ENCODE peak calls at places on chromosome 21, in five cellular contexts. J is K562; O is astrocyte of the spinal cord; V is heart left ventricle; U is CD8-positive, alpha-beta memory T cell. E is an unnamed sample.

GRCh38 chr21:45224189-45224938 is 63.3 kb downstream of the POFUT2 start:
- DNase-seq in O (no peak), J (peak), U (peak), V (no peak), E (no peak)

GRCh38 chr21:17775431-17776126 is 43.6 kb downstream of the C21orf91 start:
- DNase-seq in J (no peak), V (no peak), U (peak), O (no peak), E (no peak)

GRCh38 chr21:35575280-35575915 is 484.9 kb downstream of the SETD4 start:
- DNase-seq in O (peak), U (no peak), V (no peak), J (no peak), E (no peak)

GRCh38 chr21:35324372-35325220 is 275.5 kb upstream of the RUNX1 start:
- DNase-seq in O (peak), U (no peak), J (no peak), V (no peak), E (peak)

GRCh38 chr21:34822957-34823356 is 154.2 kb downstream of the CLIC6 start:
- DNase-seq in O (peak), J (no peak), V (no peak), U (no peak), E (no peak)

GRCh38 chr21:45381865-45382697 is 22.9 kb upstream of the COL18A1 start:
- DNase-seq in J (no peak), V (peak), U (no peak), O (no peak), E (no peak)

GRCh38 chr21:35616090-35616489 is 444.2 kb downstream of the SETD4 start:
- DNase-seq in V (no peak), U (no peak), O (peak), J (no peak), E (peak)

GRCh38 chr21:37710555-37711293 is 205.5 kb downstream of the KCNJ6 start:
- DNase-seq in U (no peak), J (no peak), O (no peak), V (peak), E (peak)

GRCh38 chr21:44711327-44712202 is at the start of gene TSPEAR:
- DNase-seq in J (no peak), U (no peak), O (no peak), V (no peak), E (peak)

DNA sequence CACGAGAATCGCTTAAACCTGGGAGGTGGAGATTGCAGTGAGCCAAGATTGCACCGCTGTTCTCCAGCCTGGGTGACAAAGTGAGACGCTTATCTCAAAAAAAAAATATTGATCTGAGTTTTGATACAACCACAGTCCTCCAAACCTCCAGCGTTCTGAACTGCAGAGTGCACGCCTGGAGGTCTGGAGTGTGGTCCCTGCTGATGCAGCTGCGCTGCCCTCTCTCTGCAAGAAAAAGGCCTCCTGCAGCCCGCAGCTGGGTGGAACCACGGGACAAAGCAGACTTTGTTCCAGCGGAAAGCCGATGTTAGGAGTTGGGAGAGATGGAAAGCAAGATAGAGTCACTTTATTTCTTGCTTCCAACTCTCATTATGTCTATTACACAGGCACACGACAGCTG is 144.9 kb upstream of the SOD1 start:
- DNase-seq in O (peak), J (no peak), U (no peak), V (no peak), E (peak)
- H3K4me3 ChIP-seq in O (no peak), J (no peak), U (no peak), V (no peak), E (no peak)

GRCh38 chr21:39452207-39452964 is 616 bp downstream of the SH3BGR start:
- DNase-seq in V (no peak), U (no peak), O (peak), J (no peak), E (no peak)
- H3K4me3 ChIP-seq in V (peak), U (no peak), O (no peak), J (peak), E (peak)

DNA sequence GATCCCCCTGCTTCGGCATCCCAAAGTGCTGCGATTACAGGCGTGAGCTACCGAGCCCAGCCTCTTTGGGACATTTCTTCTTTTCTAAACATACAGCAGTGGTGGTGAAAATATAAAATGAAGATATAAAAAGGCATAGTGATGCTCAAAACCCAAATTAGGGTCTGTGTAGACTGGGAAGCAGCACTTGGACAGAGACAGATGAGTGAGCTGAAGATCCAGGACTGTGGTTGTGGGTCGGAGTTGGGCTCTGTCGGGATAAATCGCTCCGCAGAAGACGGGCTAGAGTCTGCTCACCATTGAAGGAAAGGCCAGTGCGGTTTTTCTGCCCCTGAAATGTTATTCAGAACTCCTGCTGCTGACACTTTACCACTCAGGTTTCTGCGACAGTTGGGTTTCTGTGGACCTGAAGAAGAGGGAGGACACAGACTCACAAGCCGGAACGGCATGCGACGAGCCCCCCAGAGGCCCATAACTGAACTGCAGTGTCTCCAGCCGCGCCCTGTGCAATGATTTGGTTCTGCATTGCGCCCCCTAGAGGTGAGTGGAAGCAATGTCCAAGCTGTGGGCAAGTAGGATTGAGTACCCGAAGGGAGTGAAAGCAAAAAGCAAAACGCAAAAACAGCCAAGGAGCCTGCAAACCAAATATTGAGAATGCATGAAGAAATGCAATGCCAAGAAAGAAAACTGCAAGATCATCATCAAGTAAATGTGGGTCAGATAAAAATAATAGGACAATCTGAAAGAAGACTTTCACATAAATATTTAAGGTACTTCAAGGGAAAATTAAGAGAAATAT is 66.6 kb downstream of the GABPA start:
- DNase-seq in V (peak), U (peak), O (peak), J (peak), E (peak)
- H3K4me3 ChIP-seq in V (no peak), U (no peak), O (no peak), J (no peak), E (no peak)

GRCh38 chr21:28554660-28555475 is 437.8 kb downstream of the LTN1 start:
- DNase-seq in O (peak), J (no peak), V (no peak), U (no peak), E (no peak)
- H3K4me3 ChIP-seq in O (no peak), J (no peak), V (no peak), U (no peak), E (no peak)

GRCh38 chr21:33360871-33361602 is 36.3 kb downstream of the IFNAR1 start:
- DNase-seq in J (peak), O (peak), U (peak), V (peak), E (peak)

GRCh38 chr21:33359446-33359845 is 34.7 kb downstream of the IFNAR1 start:
- DNase-seq in J (no peak), U (no peak), O (no peak), V (no peak), E (no peak)

GRCh38 chr21:33360281-33360680 is 35.5 kb downstream of the IFNAR1 start:
- DNase-seq in O (peak), J (no peak), U (no peak), V (no peak), E (peak)

GRCh38 chr21:33364830-33365229 is 38.4 kb upstream of the IFNGR2 start:
- DNase-seq in O (no peak), J (no peak), V (no peak), U (no peak), E (no peak)

DNA sequence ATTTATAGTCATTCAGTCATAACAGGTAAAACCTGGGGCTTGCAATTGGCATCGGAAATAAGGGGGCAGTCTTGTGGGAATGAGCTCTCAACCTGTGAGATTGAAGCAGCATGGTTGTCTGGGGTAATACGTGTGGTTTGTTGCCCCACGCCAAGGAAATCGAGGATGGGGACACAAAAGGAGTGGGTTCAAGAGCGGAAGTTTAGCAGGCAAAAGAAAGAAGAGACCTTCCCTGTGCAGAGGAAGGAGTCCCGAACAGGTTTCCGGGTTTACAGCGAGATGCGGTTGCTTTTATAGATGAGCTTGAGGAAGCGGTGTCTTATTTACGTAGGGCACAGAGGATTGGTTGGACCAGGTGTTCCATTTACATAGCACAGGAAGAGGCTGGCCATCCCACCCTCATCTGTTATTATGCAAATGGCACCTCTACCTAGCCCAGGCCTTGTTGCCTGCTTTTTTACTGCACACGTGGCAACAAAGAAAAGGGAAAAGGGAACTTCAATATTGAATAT is 37.3 kb downstream of the IFNAR1 start:
- DNase-seq in V (no peak), O (no peak), J (no peak), U (peak), E (peak)
- H3K4me3 ChIP-seq in V (peak), O (no peak), J (peak), U (peak), E (peak)

DNA sequence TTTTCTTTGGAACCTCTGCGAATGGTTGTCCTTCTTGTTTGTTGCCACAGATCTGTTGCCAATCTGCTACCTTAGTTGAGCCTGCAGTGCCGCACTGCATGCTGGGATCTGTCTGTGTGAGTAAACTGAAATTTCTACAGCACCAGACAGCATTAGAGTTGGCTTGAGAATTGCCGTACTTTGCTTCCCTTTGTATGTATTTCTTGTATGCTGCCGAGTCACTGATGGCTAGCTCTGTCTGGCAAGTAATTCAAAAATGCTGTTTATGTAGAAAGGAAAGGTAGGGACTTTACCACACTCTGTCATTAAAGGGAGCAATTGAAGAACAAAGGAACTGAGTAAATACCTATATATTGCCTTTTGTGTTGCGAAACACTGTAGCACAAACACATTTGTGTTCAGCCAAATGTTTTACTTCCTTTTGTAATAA is 857.4 kb downstream of the USP25 start:
- DNase-seq in O (peak), J (no peak), V (peak), U (no peak), E (no peak)
- H3K4me3 ChIP-seq in O (no peak), J (no peak), V (peak), U (no peak), E (no peak)

DNA sequence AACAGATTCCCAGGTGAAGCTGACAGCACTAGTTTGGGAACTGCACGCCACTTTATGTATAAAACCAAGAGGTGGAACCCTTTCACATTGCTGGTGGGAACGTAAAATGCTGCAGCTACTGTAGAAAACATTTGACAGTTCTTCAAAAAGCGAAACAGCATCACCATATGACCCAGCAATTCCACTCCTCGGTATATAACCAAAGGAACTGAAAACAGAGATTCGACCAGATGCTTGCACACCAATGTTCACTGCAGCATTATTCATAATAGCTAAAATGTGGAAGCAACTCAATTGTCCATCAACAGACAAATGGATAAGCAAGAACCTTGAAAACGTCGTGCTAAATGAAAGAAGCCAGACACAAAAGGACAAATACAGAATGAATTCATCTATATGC is 17.5 kb downstream of the RSPH1 start:
- DNase-seq in O (no peak), J (no peak), U (no peak), V (no peak), E (no peak)
- H3K4me3 ChIP-seq in O (no peak), J (no peak), U (no peak), V (no peak), E (no peak)

DNA sequence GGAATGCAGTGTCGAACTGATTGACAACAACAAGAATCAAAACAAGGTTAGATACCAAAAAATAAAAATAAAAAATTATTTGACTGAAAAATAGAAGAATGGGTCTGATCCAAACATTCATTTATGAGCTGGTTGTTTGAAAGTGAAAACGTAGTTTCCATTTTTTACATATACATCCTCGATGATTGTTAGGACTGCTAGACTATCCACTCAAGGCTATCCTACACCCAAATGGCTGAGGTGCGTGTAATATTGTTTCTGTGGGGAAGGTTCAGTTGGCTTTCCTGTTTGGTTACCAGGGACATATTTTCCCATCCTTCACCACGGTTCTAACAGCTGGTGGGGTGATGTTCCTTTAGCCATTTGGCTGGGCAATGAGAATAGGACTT is 66.2 kb downstream of the MAP3K7CL start:
- DNase-seq in V (no peak), O (no peak), J (no peak), U (no peak), E (no peak)
- H3K4me3 ChIP-seq in V (peak), O (no peak), J (no peak), U (peak), E (no peak)

GRCh38 chr21:16425297-16425696 is 695.5 kb downstream of the USP25 start:
- DNase-seq in O (no peak), V (no peak), J (no peak), U (no peak), E (no peak)

GRCh38 chr21:16426936-16427335 is 697.2 kb downstream of the USP25 start:
- DNase-seq in O (peak), V (no peak), J (no peak), U (no peak), E (no peak)

GRCh38 chr21:16424331-16424749 is 694.6 kb downstream of the USP25 start:
- DNase-seq in J (no peak), V (no peak), O (peak), U (no peak), E (no peak)

GRCh38 chr21:16422702-16423101 is 692.9 kb downstream of the USP25 start:
- DNase-seq in O (peak), J (no peak), V (no peak), U (no peak), E (no peak)

GRCh38 chr21:16423921-16424320 is 694.1 kb downstream of the USP25 start:
- DNase-seq in O (no peak), V (no peak), U (no peak), J (no peak), E (no peak)
- H3K4me3 ChIP-seq in O (peak), V (peak), U (no peak), J (no peak), E (no peak)

E was measured in cardiac muscle cell.